ENCODE peak calls at places on chromosomes 16 and 17, in six cellular contexts. One of them, this sample, is unnamed.

GRCh38 chr16:28310796-28311195 is 18.5 kb downstream of the SBK1 start:
- DNase-seq in mammary epithelial cell: no peak
- DNase-seq in stimulated activated CD4-positive, alpha-beta T cell treated with anti-CD3 and anti-CD28 coated beads, Interleukin-15, amount 100 ng/mL, for 1 hour: no peak
- DNase-seq in aorta: no peak
- DNase-seq in tibial artery: no peak
- DNase-seq in nephron progenitor cell: no peak
- DNase-seq in this sample: no peak

GRCh38 chr17:57939797-57940196 is 15.4 kb downstream of the CUEDC1 start:
- DNase-seq in tibial artery: no peak
- DNase-seq in mammary epithelial cell: no peak
- DNase-seq in aorta: peak
- DNase-seq in stimulated activated CD4-positive, alpha-beta T cell treated with anti-CD3 and anti-CD28 coated beads, Interleukin-15, amount 100 ng/mL, for 1 hour: no peak
- DNase-seq in nephron progenitor cell: no peak
- DNase-seq in this sample: peak

GRCh38 chr16:88744839-88745521 is 38.7 kb downstream of the CTU2 start:
- DNase-seq in tibial artery: no peak
- DNase-seq in nephron progenitor cell: no peak
- DNase-seq in aorta: no peak
- DNase-seq in mammary epithelial cell: no peak
- DNase-seq in stimulated activated CD4-positive, alpha-beta T cell treated with anti-CD3 and anti-CD28 coated beads, Interleukin-15, amount 100 ng/mL, for 1 hour: no peak
- DNase-seq in this sample: no peak

GRCh38 chr16:23534868-23535860 is 22.0 kb downstream of the EARS2 start:
- DNase-seq in nephron progenitor cell: no peak
- DNase-seq in stimulated activated CD4-positive, alpha-beta T cell treated with anti-CD3 and anti-CD28 coated beads, Interleukin-15, amount 100 ng/mL, for 1 hour: no peak
- DNase-seq in aorta: no peak
- DNase-seq in tibial artery: no peak
- DNase-seq in mammary epithelial cell: peak
- DNase-seq in this sample: peak

GRCh38 chr16:77775911-77776909 is 12.2 kb upstream of the VAT1L start:
- DNase-seq in stimulated activated CD4-positive, alpha-beta T cell treated with anti-CD3 and anti-CD28 coated beads, Interleukin-15, amount 100 ng/mL, for 1 hour: no peak
- DNase-seq in mammary epithelial cell: peak
- DNase-seq in aorta: no peak
- DNase-seq in nephron progenitor cell: no peak
- DNase-seq in tibial artery: no peak
- DNase-seq in this sample: no peak

GRCh38 chr16:15671530-15672117 is 21.6 kb downstream of the NDE1 start:
- DNase-seq in nephron progenitor cell: no peak
- DNase-seq in aorta: no peak
- DNase-seq in stimulated activated CD4-positive, alpha-beta T cell treated with anti-CD3 and anti-CD28 coated beads, Interleukin-15, amount 100 ng/mL, for 1 hour: no peak
- DNase-seq in tibial artery: no peak
- DNase-seq in mammary epithelial cell: no peak
- DNase-seq in this sample: no peak

GRCh38 chr16:70662991-70663523 is 16.7 kb downstream of the IL34 start:
- DNase-seq in aorta: no peak
- DNase-seq in tibial artery: no peak
- DNase-seq in mammary epithelial cell: no peak
- DNase-seq in nephron progenitor cell: no peak
- DNase-seq in stimulated activated CD4-positive, alpha-beta T cell treated with anti-CD3 and anti-CD28 coated beads, Interleukin-15, amount 100 ng/mL, for 1 hour: no peak
- DNase-seq in this sample: no peak

GRCh38 chr16:3012828-3013420 is at the start of gene CLDN9:
- DNase-seq in stimulated activated CD4-positive, alpha-beta T cell treated with anti-CD3 and anti-CD28 coated beads, Interleukin-15, amount 100 ng/mL, for 1 hour: no peak
- DNase-seq in aorta: no peak
- DNase-seq in tibial artery: no peak
- DNase-seq in mammary epithelial cell: no peak
- DNase-seq in nephron progenitor cell: no peak
- DNase-seq in this sample: no peak

GRCh38 chr17:32741381-32741780 is 135.5 kb downstream of the MYO1D start:
- DNase-seq in mammary epithelial cell: no peak
- DNase-seq in aorta: no peak
- DNase-seq in stimulated activated CD4-positive, alpha-beta T cell treated with anti-CD3 and anti-CD28 coated beads, Interleukin-15, amount 100 ng/mL, for 1 hour: no peak
- DNase-seq in nephron progenitor cell: no peak
- DNase-seq in tibial artery: no peak
- DNase-seq in this sample: no peak

This sample was measured in psoas muscle.